ENCODE peak calls at places on chromosomes 16 and 17, in nine cellular contexts. J is NCI-H1105 treated with DMSO at 0.1 percent for 48 hours; Z is GM13977; C is GM10248; H is stimulated activated CD8-positive, alpha-beta memory T cell treated with anti-CD3 and anti-CD28 coated beads, Interleukin-2, amount 100 ng/mL, for 1 hour; O is A549; T is neural crest cell; E is gastrocnemius medialis; X is stimulated activated CD4-positive, alpha-beta T cell treated with anti-CD3 and anti-CD28 coated beads, Interleukin-15, amount 100 ng/mL, for 1 hour. Q is an unnamed sample.

GRCh38 chr17:20922128-20922670 is 120.6 kb downstream of the USP22 start:
- DNase-seq in J (no peak), E (peak), H (no peak), Z (no peak), T (no peak), O (no peak), X (no peak), C (no peak), Q (no peak)

GRCh38 chr17:30092886-30093285 is 23.7 kb upstream of the NSRP1 start:
- DNase-seq in X (no peak), E (no peak), H (no peak), J (no peak), Z (no peak), O (no peak), T (no peak), C (no peak), Q (no peak)

GRCh38 chr17:75588546-75589016 is 981 bp downstream of the MYO15B start:
- DNase-seq in H (no peak), X (peak), J (no peak), O (no peak), T (peak), C (no peak), Z (peak), E (peak), Q (no peak)

GRCh38 chr16:53224932-53225533 is 170.2 kb downstream of the CHD9 start:
- DNase-seq in H (no peak), C (no peak), Z (no peak), E (no peak), J (no peak), O (no peak), X (no peak), T (no peak), Q (no peak)

GRCh38 chr16:82605863-82606620 is 20.7 kb upstream of the CDH13 start:
- DNase-seq in X (no peak), T (no peak), J (no peak), H (no peak), O (no peak), C (no peak), E (no peak), Z (no peak), Q (no peak)

GRCh38 chr16:67000384-67001158 is 12.2 kb downstream of the CES4A start:
- DNase-seq in H (peak), O (peak), X (peak), T (peak), E (peak), Z (peak), C (peak), J (peak), Q (no peak)

GRCh38 chr16:5639531-5639930 is 541.9 kb upstream of the EEF2KMT start:
- DNase-seq in O (no peak), E (no peak), C (no peak), T (no peak), J (no peak), H (no peak), Z (no peak), X (no peak), Q (no peak)

GRCh38 chr17:48998557-48999440 is 1.6 kb downstream of the IGF2BP1 start:
- DNase-seq in H (no peak), E (no peak), O (no peak), J (no peak), X (no peak), T (no peak), Z (no peak), C (no peak), Q (no peak)

GRCh38 chr16:62597874-62598273 is 561.6 kb upstream of the CDH8 start:
- DNase-seq in H (no peak), C (no peak), X (no peak), J (no peak), Z (no peak), E (no peak), T (no peak), O (no peak), Q (no peak)